ENCODE peak calls at places on chromosome 15, in four cellular contexts. G is gastrocnemius medialis; V is CD8-positive, alpha-beta T cell; T is fibroblast of lung. X is an unnamed sample. For H3K4me1, the result is how much of the 10 kb centered on the place peaks cover.

GRCh38 chr15:47674576-47675232 is 42.6 kb upstream of the SEMA6D start:
- DNase-seq in G (no peak), V (no peak), T (no peak), X (no peak)

GRCh38 chr15:65595960-65596359 is 15.0 kb downstream of the INTS14 start:
- DNase-seq in G (no peak), V (no peak), T (no peak), X (no peak)

GRCh38 chr15:59741274-59741906 is 52.3 kb upstream of the BNIP2 start:
- DNase-seq in G (no peak), V (no peak), T (peak), X (no peak)

GRCh38 chr15:67120839-67121540 is 55.6 kb downstream of the SMAD3 start:
- DNase-seq in G (peak), V (peak), T (peak), X (peak)

GRCh38 chr15:51649659-51650521 is 27.3 kb upstream of the DMXL2 start:
- DNase-seq in G (no peak), V (no peak), T (peak), X (peak)

GRCh38 chr15:36953346-36953745 is 147.0 kb downstream of the MEIS2 start:
- DNase-seq in G (no peak), V (no peak), T (peak), X (no peak)

GRCh38 chr15:93703092-93703785 is 528.1 kb upstream of the MCTP2 start:
- DNase-seq in G (no peak), V (no peak), T (peak), X (no peak)

GRCh38 chr15:80563372-80563997 is 131.6 kb upstream of the ABHD17C start:
- DNase-seq in G (no peak), V (no peak), T (no peak), X (no peak)

GRCh38 chr15:88396382-88396781 is 70.8 kb downstream of the MRPL46 start:
- DNase-seq in G (no peak), V (no peak), T (no peak), X (no peak)

GRCh38 chr15:48577495-48577894 is 68.0 kb downstream of the FBN1 start:
- DNase-seq in G (no peak), V (no peak), T (peak), X (no peak)

GRCh38 chr15:101808201-101808600 is 3.8 kb upstream of the OR4F15 start:
- DNase-seq in G (no peak), V (no peak), T (peak), X (no peak)

GRCh38 chr15:53693729-53694533 is 65.5 kb downstream of the WDR72 start:
- DNase-seq in G (no peak), V (no peak), T (peak), X (no peak)

GRCh38 chr15:44186724-44187123 is 8.3 kb downstream of the FRMD5 start:
- DNase-seq in G (no peak), V (no peak), T (no peak), X (no peak)

GRCh38 chr15:70400766-70401541 is 303.2 kb upstream of the TLE3 start:
- DNase-seq in G (peak), V (no peak), T (no peak), X (no peak)

GRCh38 chr15:44087578-44088190 is 107.4 kb downstream of the FRMD5 start:
- DNase-seq in G (no peak), V (no peak), T (peak), X (no peak)

GRCh38 chr15:72685301-72685924 is 569 bp downstream of the HIGD2B start:
- DNase-seq in G (no peak), V (no peak), T (no peak), X (no peak)

GRCh38 chr15:28006116-28006911 is 92.8 kb downstream of the OCA2 start:
- DNase-seq in G (no peak), V (no peak), T (peak), X (no peak)

GRCh38 chr15:100244796-100245495 is 96.8 kb downstream of the ADAMTS17 start:
- DNase-seq in G (no peak), V (no peak), T (no peak), X (no peak)

GRCh38 chr15:73628976-73629854 is 4.0 kb downstream of the NPTN start:
- DNase-seq in G (no peak), V (no peak), T (no peak), X (no peak)

GRCh38 chr15:86865920-86866319 is 786.2 kb downstream of the AGBL1 start:
- DNase-seq in G (no peak), V (no peak), T (peak), X (no peak)

GRCh38 chr15:71341811-71342550 is 226.7 kb downstream of the THSD4 start:
- DNase-seq in G (no peak), V (no peak), T (no peak), X (no peak)

GRCh38 chr15:65204931-65205655 is 6.2 kb downstream of the CILP start:
- DNase-seq in G (no peak), V (no peak), T (no peak), X (no peak)

GRCh38 chr15:68197661-68198437 is 7.3 kb downstream of the CALML4 start:
- DNase-seq in G (no peak), V (no peak), T (no peak), X (no peak)

GRCh38 chr15:83404143-83404542 is 43.0 kb upstream of the SH3GL3 start:
- DNase-seq in G (no peak), V (no peak), T (no peak), X (no peak)

GRCh38 chr15:31488437-31489204 is 162.0 kb downstream of the KLF13 start:
- DNase-seq in G (peak), V (no peak), T (peak), X (peak)

GRCh38 chr15:99619712-99620111 is 53.9 kb downstream of the MEF2A start:
- DNase-seq in G (no peak), V (no peak), T (no peak), X (no peak)

GRCh38 chr15:42100021-42100800 is 5.8 kb upstream of the PLA2G4D start:
- DNase-seq in G (no peak), V (no peak), T (peak), X (no peak)

GRCh38 chr15:31083394-31083790 is 18.1 kb downstream of the TRPM1 start:
- DNase-seq in G (no peak), V (no peak), T (no peak), X (no peak)

GRCh38 chr15:88909956-88910831 is 3.0 kb downstream of the MFGE8 start:
- DNase-seq in G (peak), V (no peak), T (no peak), X (no peak)

GRCh38 chr15:98830034-98830634 is 177.5 kb downstream of the PGPEP1L start:
- DNase-seq in G (no peak), V (no peak), T (no peak), X (no peak)

GRCh38 chr15:28919201-28919627 is 33.4 kb downstream of the APBA2 start:
- DNase-seq in G (no peak), V (peak), T (no peak), X (no peak)

GRCh38 chr15:31845791-31846190 is 184.5 kb upstream of the CHRNA7 start:
- DNase-seq in G (no peak), V (no peak), T (no peak), X (no peak)

GRCh38 chr15:75454471-75455418 is 3.3 kb upstream of the SIN3A start:
- DNase-seq in G (peak), V (peak), T (peak), X (peak)

GRCh38 chr15:48806151-48806550 is 4.7 kb downstream of the CEP152 start:
- DNase-seq in G (no peak), V (no peak), T (no peak), X (no peak)

GRCh38 chr15:55588070-55588817 is at the start of gene PYGO1:
- DNase-seq in G (peak), V (peak), T (peak), X (no peak)

GRCh38 chr15:51675234-51675633 is 6.1 kb upstream of the SCG3 start:
- DNase-seq in G (no peak), V (no peak), T (no peak), X (no peak)

GRCh38 chr15:52822475-52822874 is 32.3 kb upstream of the ONECUT1 start:
- DNase-seq in G (no peak), V (no peak), T (no peak), X (no peak)

GRCh38 chr15:57635300-57635944 is 43.7 kb downstream of the MYZAP start:
- DNase-seq in G (peak), V (no peak), T (no peak), X (no peak)

GRCh38 chr15:36661042-36661441 is 81.6 kb downstream of the CDIN1 start:
- DNase-seq in G (no peak), V (no peak), T (no peak), X (no peak)

GRCh38 chr15:25883860-25884259 is 20.7 kb upstream of the ATP10A start:
- DNase-seq in G (no peak), V (no peak), T (peak), X (no peak)

GRCh38 chr15:79167776-79168175 is 77.2 kb upstream of the RASGRF1 start:
- DNase-seq in G (no peak), V (no peak), T (no peak), X (no peak)

GRCh38 chr15:79164465-79164864 is 73.9 kb upstream of the RASGRF1 start:
- DNase-seq in G (no peak), V (no peak), T (no peak), X (no peak)

GRCh38 chr15:79168922-79169322 is 78.3 kb upstream of the RASGRF1 start:
- DNase-seq in G (no peak), V (no peak), T (peak), X (no peak)

GRCh38 chr15:79164043-79164442 is 73.5 kb upstream of the RASGRF1 start:
- DNase-seq in G (no peak), V (no peak), T (no peak), X (no peak)

GRCh38 chr15:79166311-79166955 is 75.9 kb upstream of the RASGRF1 start:
- DNase-seq in G (no peak), V (no peak), T (no peak), X (no peak)
- H3K4me1 ChIP-seq in G (under half), V (under half), T (under half), X (under half)

GRCh38 chr15:40844543-40844981 is 714 bp downstream of the SPINT1 start:
- DNase-seq in G (no peak), V (peak), T (peak), X (peak)
- H3K4me3 ChIP-seq in G (peak), V (peak), T (peak), X (peak)

GRCh38 chr15:69236505-69236904 is 62.2 kb upstream of the PAQR5 start:
- DNase-seq in G (no peak), V (no peak), T (no peak), X (no peak)

GRCh38 chr15:69234676-69235075 is 64.0 kb upstream of the PAQR5 start:
- DNase-seq in G (no peak), V (no peak), T (no peak), X (no peak)

DNA sequence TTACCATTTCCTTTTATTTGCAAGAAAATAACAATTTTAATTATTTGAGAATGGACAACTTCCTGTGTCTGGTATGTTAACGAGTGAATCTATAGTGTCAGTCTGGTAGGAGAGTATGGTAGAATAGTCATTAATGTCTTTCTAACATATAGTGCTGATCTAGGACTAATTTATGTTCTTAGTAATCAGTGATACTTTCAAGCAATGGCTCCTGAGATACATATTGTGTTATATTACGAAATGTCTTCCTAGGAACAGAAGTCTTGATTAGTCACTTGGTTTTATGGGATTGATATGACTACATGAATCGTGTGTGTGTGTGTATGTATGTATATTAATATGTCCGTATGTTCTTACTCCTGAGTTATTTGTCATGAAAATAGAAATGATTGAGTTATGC is 66.6 kb upstream of the PAQR5 start:
- DNase-seq in G (no peak), V (no peak), T (peak), X (no peak)
- H3K4me1 ChIP-seq in G (under half), V (under half), T (under half), X (under half)

GRCh38 chr15:96403071-96403470 is 72.6 kb downstream of the NR2F2 start:
- DNase-seq in G (no peak), V (no peak), T (no peak), X (no peak)
- H3K4me3 ChIP-seq in G (no peak), V (no peak), T (no peak), X (no peak)